ENCODE peak calls at places on chromosome 13, in six cellular contexts. W is breast epithelium, J is ovary, X is IMR-90, O is thyroid gland, B is upper lobe of left lung. M is an unnamed sample. For H3K4me1, the result is how much of the 10 kb centered on the place peaks cover.

GRCh38 chr13:51222510-51223283 is 499 bp downstream of the FAM124A start:
- DNase-seq in W (no peak), J (no peak), X (no peak), O (no peak), B (no peak), M (no peak)

GRCh38 chr13:51635137-51635878 is 51.0 kb downstream of the WDFY2 start:
- DNase-seq in W (no peak), J (no peak), X (no peak), O (no peak), B (no peak), M (no peak)

GRCh38 chr13:34155931-34156607 is 338.1 kb downstream of the RFC3 start:
- DNase-seq in W (no peak), J (no peak), X (peak), O (no peak), B (no peak), M (no peak)

GRCh38 chr13:49298903-49299605 is 51.3 kb downstream of the CDADC1 start:
- DNase-seq in W (no peak), J (no peak), X (no peak), O (peak), B (no peak), M (no peak)

GRCh38 chr13:97122381-97122996 is 99.6 kb upstream of the MBNL2 start:
- DNase-seq in W (no peak), J (no peak), X (peak), O (no peak), B (no peak), M (no peak)

GRCh38 chr13:77620138-77620537 is 77.3 kb upstream of the SLAIN1 start:
- DNase-seq in W (no peak), J (no peak), X (no peak), O (no peak), B (no peak), M (no peak)

GRCh38 chr13:51958217-51958547 is 53.1 kb downstream of the ATP7B start:
- DNase-seq in W (no peak), J (no peak), X (no peak), O (no peak), B (no peak), M (peak)

GRCh38 chr13:22700488-22700887 is 480.3 kb upstream of the SGCG start:
- DNase-seq in W (no peak), J (no peak), X (no peak), O (no peak), B (no peak), M (no peak)

GRCh38 chr13:105814219-105814901 is 721.1 kb downstream of the EFNB2 start:
- DNase-seq in W (no peak), J (no peak), X (no peak), O (no peak), B (no peak), M (no peak)

GRCh38 chr13:32098275-32098674 is 66.7 kb downstream of the FRY start:
- DNase-seq in W (no peak), J (no peak), X (no peak), O (no peak), B (no peak), M (no peak)

GRCh38 chr13:30580852-30581502 is 36.7 kb upstream of the USPL1 start:
- DNase-seq in W (no peak), J (no peak), X (no peak), O (no peak), B (no peak), M (no peak)

GRCh38 chr13:105307776-105308175 is 1227.7 kb downstream of the EFNB2 start:
- DNase-seq in W (no peak), J (no peak), X (no peak), O (no peak), B (no peak), M (no peak)

GRCh38 chr13:110913322-110913721 is 1.5 kb downstream of the ANKRD10 start:
- DNase-seq in W (no peak), J (no peak), X (peak), O (no peak), B (no peak), M (peak)
- TF ChIP-seq POLR2A in W (no peak), J (no peak), X (no peak), O (no peak), B (no peak), M (no peak)

DNA sequence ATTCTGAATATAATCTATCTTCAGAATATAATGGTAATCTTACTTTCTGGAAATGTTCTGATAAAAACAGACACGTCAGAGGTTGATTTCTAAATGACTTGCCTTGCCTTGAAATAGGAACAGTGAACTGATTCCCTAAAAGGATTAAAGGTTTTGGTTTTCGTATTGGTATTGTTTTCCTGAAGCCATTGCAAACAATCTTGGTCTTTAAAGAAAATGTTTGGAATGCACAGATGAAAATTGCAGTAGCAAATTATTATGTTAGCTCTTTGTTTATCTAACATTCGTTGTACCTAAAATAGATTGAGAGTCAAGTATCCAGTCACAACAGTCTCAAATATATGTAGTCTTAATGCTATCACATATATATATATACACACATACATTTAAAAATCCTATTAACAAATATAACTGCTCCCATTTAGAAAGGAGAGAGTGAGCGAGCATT is 1.7 kb downstream of the ITM2B start:
- DNase-seq in W (no peak), J (no peak), X (no peak), O (no peak), B (no peak), M (no peak)
- H3K4me1 ChIP-seq in W (under half), J (under half), X (under half), O (under half), B (half or more), M (under half)

GRCh38 chr13:99436686-99437416 is 64.4 kb upstream of the TM9SF2 start:
- DNase-seq in W (peak), J (peak), X (peak), O (peak), B (peak), M (peak)
- TF ChIP-seq POLR2A in W (no peak), J (no peak), X (no peak), O (no peak), B (no peak), M (no peak)

GRCh38 chr13:21053231-21053630 is 8.2 kb downstream of the LATS2 start:
- DNase-seq in W (no peak), J (no peak), X (no peak), O (no peak), B (no peak), M (no peak)
- H3K4me1 ChIP-seq in W (under half), J (under half), X (under half), O (half or more), B (half or more), M (under half)

GRCh38 chr13:110012102-110012739 is 225.8 kb upstream of the IRS2 start:
- DNase-seq in W (no peak), J (no peak), X (peak), O (no peak), B (no peak), M (no peak)

GRCh38 chr13:110017379-110017778 is 231.0 kb upstream of the IRS2 start:
- DNase-seq in W (no peak), J (no peak), X (peak), O (no peak), B (peak), M (no peak)

GRCh38 chr13:110014719-110015118 is 228.3 kb upstream of the IRS2 start:
- DNase-seq in W (no peak), J (no peak), X (no peak), O (no peak), B (no peak), M (no peak)

GRCh38 chr13:110015253-110015652 is 228.9 kb upstream of the IRS2 start:
- DNase-seq in W (no peak), J (no peak), X (peak), O (peak), B (no peak), M (peak)

GRCh38 chr13:110018009-110018408 is 231.6 kb upstream of the IRS2 start:
- DNase-seq in W (no peak), J (no peak), X (peak), O (no peak), B (no peak), M (no peak)
- TF ChIP-seq POLR2A in W (no peak), J (no peak), X (no peak), O (no peak), B (no peak), M (no peak)

GRCh38 chr13:112719016-112719415 is 29.2 kb downstream of the ATP11A start:
- DNase-seq in W (no peak), J (no peak), X (peak), O (no peak), B (no peak), M (no peak)

GRCh38 chr13:112719556-112719955 is 29.7 kb downstream of the ATP11A start:
- DNase-seq in W (no peak), J (no peak), X (no peak), O (no peak), B (no peak), M (no peak)

GRCh38 chr13:112721198-112722104 is 31.6 kb downstream of the ATP11A start:
- DNase-seq in W (no peak), J (no peak), X (no peak), O (no peak), B (peak), M (no peak)

GRCh38 chr13:112720814-112721197 is 31.0 kb downstream of the ATP11A start:
- DNase-seq in W (no peak), J (no peak), X (no peak), O (no peak), B (no peak), M (no peak)

GRCh38 chr13:112720251-112720650 is 30.4 kb downstream of the ATP11A start:
- DNase-seq in W (no peak), J (no peak), X (no peak), O (no peak), B (no peak), M (no peak)
- H3K4me1 ChIP-seq in W (under half), J (under half), X (under half), O (half or more), B (half or more), M (under half)

GRCh38 chr13:110715395-110716234 is 2.1 kb downstream of the ING1 start:
- DNase-seq in W (peak), J (peak), X (peak), O (peak), B (peak), M (peak)
- TF ChIP-seq POLR2A in W (peak), J (peak), X (no peak), O (peak), B (peak), M (peak)

GRCh38 chr13:29579094-29579493 is 16.4 kb downstream of the SLC7A1 start:
- DNase-seq in W (no peak), J (no peak), X (no peak), O (no peak), B (no peak), M (no peak)

GRCh38 chr13:29578300-29579048 is 17.0 kb downstream of the SLC7A1 start:
- DNase-seq in W (no peak), J (no peak), X (no peak), O (no peak), B (no peak), M (no peak)

GRCh38 chr13:29576581-29576980 is 18.9 kb downstream of the SLC7A1 start:
- DNase-seq in W (no peak), J (no peak), X (no peak), O (no peak), B (no peak), M (no peak)

GRCh38 chr13:29575098-29575497 is 20.4 kb downstream of the SLC7A1 start:
- DNase-seq in W (no peak), J (no peak), X (no peak), O (no peak), B (no peak), M (no peak)

DNA sequence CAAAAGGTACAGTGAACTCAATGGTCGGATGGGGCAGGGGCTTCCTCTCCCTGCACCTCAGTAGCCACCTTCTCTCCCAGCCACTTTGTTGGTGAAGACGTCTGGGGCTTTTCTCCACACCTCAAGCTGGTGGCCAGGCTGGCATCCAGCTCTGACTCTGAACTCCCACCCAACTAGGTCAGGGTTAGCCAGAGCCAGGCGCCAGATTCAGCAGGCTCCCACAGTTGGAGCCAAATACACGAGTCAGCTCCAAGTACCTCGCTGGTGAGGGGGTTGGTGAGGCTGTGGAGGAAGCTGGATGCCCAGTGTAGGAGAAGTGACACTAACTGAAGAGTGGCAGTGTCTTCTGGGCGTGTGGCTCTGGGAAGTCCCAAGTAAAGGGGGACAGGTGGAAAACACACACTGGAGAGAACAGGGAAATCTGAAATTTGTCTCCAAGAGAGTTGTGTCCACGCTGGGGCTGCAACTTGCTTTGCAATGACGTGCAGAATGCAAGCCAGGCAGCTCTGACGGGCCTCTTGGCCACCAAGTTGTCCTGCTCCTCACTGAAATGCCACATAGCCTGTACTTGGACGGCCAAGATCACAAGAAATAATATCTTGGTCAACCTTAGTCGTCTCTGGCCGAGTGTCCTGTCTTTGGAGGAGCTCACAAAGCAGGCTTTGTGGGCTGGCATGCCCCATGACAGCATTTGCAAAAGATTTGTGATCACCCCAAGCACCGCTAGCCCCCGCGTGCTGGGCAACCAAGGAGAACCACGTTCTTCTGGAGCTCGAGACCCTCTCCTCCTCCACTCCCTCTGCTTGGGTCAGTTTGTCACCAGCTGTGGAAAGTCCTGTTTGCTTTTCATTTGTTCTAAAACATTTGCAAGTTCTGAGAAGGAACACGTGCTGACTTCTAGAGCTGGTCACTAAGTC is 18.1 kb downstream of the SLC7A1 start:
- DNase-seq in W (no peak), J (no peak), X (peak), O (no peak), B (no peak), M (no peak)
- H3K4me1 ChIP-seq in W (under half), J (under half), X (under half), O (under half), B (under half), M (half or more)

GRCh38 chr13:75762066-75762937 is 126.2 kb downstream of the LMO7 start:
- DNase-seq in W (no peak), J (no peak), X (peak), O (peak), B (no peak), M (peak)

GRCh38 chr13:75759531-75759930 is 123.4 kb downstream of the LMO7 start:
- DNase-seq in W (no peak), J (no peak), X (no peak), O (no peak), B (no peak), M (no peak)

GRCh38 chr13:75762967-75763366 is 126.8 kb downstream of the LMO7 start:
- DNase-seq in W (no peak), J (no peak), X (no peak), O (no peak), B (no peak), M (no peak)

GRCh38 chr13:75761373-75761772 is 125.2 kb downstream of the LMO7 start:
- DNase-seq in W (no peak), J (no peak), X (no peak), O (no peak), B (no peak), M (no peak)

DNA sequence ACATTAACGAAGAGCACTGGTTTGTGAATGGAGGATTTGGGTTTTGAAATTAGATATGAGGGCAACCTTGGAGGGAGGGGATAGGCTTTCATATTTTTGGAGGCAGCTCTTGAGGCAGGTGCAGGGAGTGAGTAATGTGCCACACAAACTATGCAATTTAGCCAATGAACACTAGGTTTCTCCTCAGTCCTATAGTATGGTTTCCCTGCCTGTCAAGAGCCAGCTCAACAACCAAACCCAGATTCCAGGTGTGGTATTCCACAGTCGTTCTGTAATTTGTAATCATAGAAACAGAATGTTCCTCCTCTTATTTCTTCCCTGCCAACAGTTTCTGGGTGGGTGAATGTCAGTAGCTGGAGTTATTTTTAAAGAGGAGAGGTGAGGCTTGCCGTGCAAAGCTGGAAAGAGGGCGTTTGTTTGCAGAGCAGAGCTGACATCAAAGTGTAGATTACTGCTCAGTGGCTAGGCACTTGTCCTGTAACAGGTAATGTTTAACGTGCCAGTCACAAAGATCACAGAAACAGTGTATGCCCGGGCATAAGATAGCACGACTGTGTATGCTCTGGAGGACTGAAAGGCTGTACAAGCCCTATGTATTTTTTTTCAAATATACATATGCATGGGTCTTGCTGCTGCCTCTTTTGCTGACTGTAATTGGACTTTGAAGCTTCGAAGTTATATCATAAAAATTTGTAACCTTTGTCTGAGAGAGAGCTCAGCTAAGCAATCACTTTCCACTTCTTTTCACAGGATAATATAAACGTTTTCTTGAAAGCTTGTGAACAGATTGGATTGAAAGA is 124.3 kb downstream of the LMO7 start:
- DNase-seq in W (no peak), J (no peak), X (peak), O (peak), B (no peak), M (peak)
- TF ChIP-seq POLR2A in W (no peak), J (no peak), X (no peak), O (peak), B (peak), M (no peak)

GRCh38 chr13:98997051-98997730 is 19.3 kb upstream of the DOCK9 start:
- DNase-seq in W (no peak), J (no peak), X (no peak), O (peak), B (peak), M (no peak)
- H3K4me1 ChIP-seq in W (under half), J (under half), X (under half), O (half or more), B (under half), M (under half)

M was measured in stomach.